ENCODE peak calls at places on chromosomes 4 and X, in six cellular contexts. Z is adrenal gland, N is H1, J is IMR-90, F is GM12891, E is sigmoid colon. D is an unnamed sample.

GRCh38 chrX:53686151-53686885 is at the start of gene HUWE1:
- DNase-seq in Z (peak; percentile 83), N (peak; percentile 57), J (peak; percentile 58), F (no peak), E (peak; percentile 89), D (peak; percentile 81)

GRCh38 chrX:3295731-3296130 is 50.7 kb downstream of the MXRA5 start:
- DNase-seq in Z (no peak), N (no peak), J (no peak), F (no peak), E (no peak), D (no peak)

GRCh38 chrX:107204063-107204605 is 2.1 kb downstream of the NUP62CL start:
- DNase-seq in Z (no peak), N (no peak), J (no peak), F (no peak), E (no peak), D (no peak)

GRCh38 chrX:12563121-12563520 is 228.1 kb upstream of the PRPS2 start:
- DNase-seq in Z (no peak), N (no peak), J (peak; percentile 38), F (no peak), E (no peak), D (no peak)

GRCh38 chrX:22087158-22087557 is 55.0 kb downstream of the PHEX start:
- DNase-seq in Z (no peak), N (no peak), J (no peak), F (no peak), E (no peak), D (no peak)

GRCh38 chr4:128981377-128981776 is 112.0 kb downstream of the SCLT1 start:
- DNase-seq in Z (no peak), N (no peak), J (no peak), F (no peak), E (no peak), D (no peak)

GRCh38 chr4:90799895-90800294 is 672.7 kb downstream of the CCSER1 start:
- DNase-seq in Z (no peak), N (no peak), J (no peak), F (no peak), E (no peak), D (no peak)

GRCh38 chr4:124484008-124484407 is 228.5 kb downstream of the ANKRD50 start:
- DNase-seq in Z (no peak), N (no peak), J (no peak), F (no peak), E (no peak), D (no peak)

GRCh38 chr4:40511017-40511614 is 118.5 kb downstream of the RBM47 start:
- DNase-seq in Z (no peak), N (no peak), J (no peak), F (no peak), E (no peak), D (no peak)

GRCh38 chrX:115649461-115650063 is 88.6 kb downstream of the PLS3 start:
- DNase-seq in Z (no peak), N (no peak), J (no peak), F (no peak), E (no peak), D (no peak)

GRCh38 chr4:133247861-133248260 is 98.8 kb downstream of the PCDH10 start:
- DNase-seq in Z (no peak), N (no peak), J (no peak), F (no peak), E (no peak), D (no peak)

GRCh38 chr4:10832989-10833635 is 148.5 kb upstream of the CLNK start:
- DNase-seq in Z (no peak), N (no peak), J (no peak), F (no peak), E (no peak), D (no peak)

GRCh38 chr4:26081795-26082498 is 167.9 kb downstream of the SMIM20 start:
- DNase-seq in Z (no peak), N (no peak), J (peak; percentile 52), F (no peak), E (no peak), D (no peak)

GRCh38 chr4:182764137-182764536 is 153.0 kb downstream of the DCTD start:
- DNase-seq in Z (no peak), N (no peak), J (peak; percentile 55), F (no peak), E (no peak), D (no peak)

GRCh38 chr4:121256346-121256745 is 92.2 kb upstream of the TNIP3 start:
- DNase-seq in Z (peak; percentile 30), N (no peak), J (peak; percentile 80), F (no peak), E (no peak), D (no peak)

GRCh38 chrX:25013593-25014365 is 2.0 kb downstream of the ARX start:
- DNase-seq in Z (no peak), N (no peak), J (no peak), F (no peak), E (no peak), D (no peak)

GRCh38 chrX:110944793-110945466 is 149.3 kb upstream of the CHRDL1 start:
- DNase-seq in Z (no peak), N (no peak), J (no peak), F (no peak), E (no peak), D (no peak)

GRCh38 chrX:24619647-24620046 is 27.5 kb downstream of the PCYT1B start:
- DNase-seq in Z (peak; percentile 34), N (no peak), J (peak; percentile 38), F (no peak), E (no peak), D (peak; percentile 17)

GRCh38 chrX:140756948-140757347 is 47.4 kb downstream of the LINC00632 start:
- DNase-seq in Z (no peak), N (no peak), J (no peak), F (no peak), E (no peak), D (no peak)

GRCh38 chr4:165458451-165458850 is 79.6 kb downstream of the CPE start:
- DNase-seq in Z (no peak), N (no peak), J (no peak), F (no peak), E (no peak), D (no peak)

GRCh38 chrX:63744850-63745249 is 40.2 kb downstream of the ARHGEF9 start:
- DNase-seq in Z (no peak), N (no peak), J (no peak), F (no peak), E (no peak), D (no peak)

GRCh38 chr4:71659979-71660378 is 123.9 kb downstream of the GC start:
- DNase-seq in Z (no peak), N (no peak), J (no peak), F (no peak), E (no peak), D (no peak)

GRCh38 chr4:81255524-81255923 is 40.5 kb upstream of the PRKG2 start:
- DNase-seq in Z (no peak), N (no peak), J (peak; percentile 93), F (no peak), E (no peak), D (no peak)

GRCh38 chrX:135740683-135741149 is 27.3 kb downstream of the CT45A3 start:
- DNase-seq in Z (no peak), N (no peak), J (no peak), F (no peak), E (no peak), D (no peak)

GRCh38 chr4:119313237-119313636 is 8.7 kb downstream of the FABP2 start:
- DNase-seq in Z (no peak), N (no peak), J (no peak), F (no peak), E (no peak), D (no peak)

GRCh38 chrX:38260231-38260630 is 39.6 kb upstream of the SRPX start:
- DNase-seq in Z (no peak), N (no peak), J (peak; percentile 11), F (no peak), E (no peak), D (no peak)

GRCh38 chr4:15891312-15891711 is 47.2 kb downstream of the FGFBP1 start:
- DNase-seq in Z (no peak), N (no peak), J (no peak), F (no peak), E (no peak), D (no peak)

GRCh38 chr4:102537280-102537679 is 36.1 kb downstream of the NFKB1 start:
- DNase-seq in Z (no peak), N (no peak), J (peak; percentile 46), F (no peak), E (no peak), D (no peak)

GRCh38 chrX:7943600-7944245 is 16.5 kb upstream of the PNPLA4 start:
- DNase-seq in Z (no peak), N (no peak), J (no peak), F (no peak), E (no peak), D (no peak)

GRCh38 chrX:54085666-54086065 is 41.4 kb upstream of the PHF8 start:
- DNase-seq in Z (peak; percentile 60), N (no peak), J (no peak), F (no peak), E (no peak), D (no peak)

GRCh38 chr4:108953941-108954340 is 191.1 kb upstream of the ETNPPL start:
- DNase-seq in Z (no peak), N (no peak), J (no peak), F (no peak), E (no peak), D (no peak)

GRCh38 chrX:134821901-134822300 is 163.6 kb upstream of the PLAC1 start:
- DNase-seq in Z (no peak), N (no peak), J (peak; percentile 9), F (no peak), E (no peak), D (no peak)

GRCh38 chr4:6327220-6327917 is 57.7 kb downstream of the WFS1 start:
- DNase-seq in Z (peak; percentile 79), N (peak; percentile 38), J (peak; percentile 55), F (peak; percentile 87), E (peak; percentile 90), D (peak; percentile 80)

GRCh38 chrX:150874448-150874847 is 24.0 kb downstream of the CD99L2 start:
- DNase-seq in Z (no peak), N (no peak), J (no peak), F (no peak), E (no peak), D (no peak)
- TF ChIP-seq POLR2A in Z (no peak), N (no peak), J (no peak), F (no peak), E (no peak), D (no peak)

GRCh38 chrX:40173662-40174593 is 76.2 kb upstream of the BCOR start:
- DNase-seq in Z (peak; percentile 75), N (no peak), J (no peak), F (no peak), E (peak; percentile 81), D (peak; percentile 58)
- TF ChIP-seq POLR2A in Z (peak; percentile 48), N (no peak), J (no peak), F (no peak), E (no peak), D (no peak)

GRCh38 chr4:152885185-152885584 is 50.9 kb upstream of the FHDC1 start:
- DNase-seq in Z (no peak), N (no peak), J (no peak), F (no peak), E (no peak), D (no peak)
- TF ChIP-seq POLR2A in Z (no peak), N (no peak), J (no peak), F (no peak), E (no peak), D (no peak)

DNA sequence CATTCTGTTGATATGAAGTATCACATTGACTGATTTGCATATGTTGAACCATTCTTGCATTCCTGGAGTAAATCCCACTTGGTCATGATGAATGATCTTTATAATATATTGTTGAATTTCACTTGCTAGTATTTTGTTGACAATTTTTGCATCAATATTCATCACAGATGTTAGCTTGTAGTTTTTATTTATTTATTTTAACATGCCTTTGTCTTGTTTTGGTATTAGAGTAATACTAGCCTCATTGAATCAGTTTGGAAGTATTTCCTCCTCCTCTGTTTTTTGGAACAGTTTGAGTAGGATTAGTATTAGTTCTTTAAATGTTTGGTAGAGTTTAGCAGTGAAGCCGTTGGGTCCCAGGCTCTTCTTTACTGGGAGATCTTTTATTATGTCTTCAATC is 13.9 kb upstream of the ADH1C start:
- DNase-seq in Z (no peak), N (no peak), J (no peak), F (no peak), E (no peak), D (no peak)
- TF ChIP-seq POLR2A in Z (no peak), N (no peak), J (no peak), F (no peak), E (no peak), D (no peak)